ENCODE peak calls at places on chromosome 9, in ten cellular contexts. I is endothelial cell of umbilical vein, G is H9, U is heart left ventricle, W is mesenchymal stem cell, H is body of pancreas, O is lower lobe of right lung, J is colonic mucosa, Q is fibroblast of lung, E is heart right ventricle. T is an unnamed sample. For H3K9me3, the result is how much of the 10 kb centered on the place peaks cover.

GRCh38 chr9:95852059-95853032 is 23.1 kb upstream of the ERCC6L2 start:
- DNase-seq in I (peak), G (no peak), U (no peak), W (peak), H (no peak), O (no peak), J (no peak), Q (peak), E (no peak), T (no peak)

GRCh38 chr9:129624168-129624759 is 1.7 kb upstream of the NTMT1 start:
- DNase-seq in I (peak), G (peak), U (no peak), W (peak), H (peak), O (no peak), J (peak), Q (no peak), E (no peak), T (no peak)

GRCh38 chr9:132410642-132411041 is 631 bp downstream of the CFAP77 start:
- DNase-seq in I (no peak), G (no peak), U (no peak), W (no peak), H (no peak), O (no peak), J (no peak), Q (no peak), E (no peak), T (no peak)

GRCh38 chr9:93196095-93197055 is 12.4 kb downstream of the WNK2 start:
- DNase-seq in I (no peak), G (no peak), U (peak), W (no peak), H (no peak), O (peak), J (peak), Q (no peak), E (no peak), T (no peak)

GRCh38 chr9:4517274-4517673 is 27.0 kb downstream of the SLC1A1 start:
- DNase-seq in I (no peak), G (no peak), U (no peak), W (no peak), H (no peak), O (no peak), J (no peak), Q (peak), E (no peak), T (no peak)

GRCh38 chr9:84711936-84712335 is 42.4 kb downstream of the NTRK2 start:
- DNase-seq in I (no peak), G (no peak), U (no peak), W (peak), H (peak), O (no peak), J (no peak), Q (peak), E (peak), T (no peak)

GRCh38 chr9:111178361-111179043 is 140.2 kb upstream of the LPAR1 start:
- DNase-seq in I (peak), G (no peak), U (no peak), W (peak), H (no peak), O (no peak), J (no peak), Q (peak), E (no peak), T (no peak)

GRCh38 chr9:73782166-73782565 is 630.5 kb downstream of the ANXA1 start:
- DNase-seq in I (no peak), G (no peak), U (no peak), W (peak), H (no peak), O (no peak), J (no peak), Q (peak), E (no peak), T (no peak)

GRCh38 chr9:93096131-93096802 is at the start of gene CARD19:
- DNase-seq in I (no peak), G (no peak), U (peak), W (peak), H (peak), O (peak), J (peak), Q (peak), E (peak), T (peak)

GRCh38 chr9:124122813-124123462 is 111.4 kb downstream of the LHX2 start:
- DNase-seq in I (peak), G (no peak), U (no peak), W (no peak), H (no peak), O (no peak), J (no peak), Q (no peak), E (no peak), T (no peak)

GRCh38 chr9:38337095-38337494 is 55.4 kb upstream of the ALDH1B1 start:
- DNase-seq in I (no peak), G (no peak), U (no peak), W (no peak), H (no peak), O (no peak), J (no peak), Q (no peak), E (no peak), T (peak)

GRCh38 chr9:70262384-70262783 is 3.6 kb downstream of the SMC5 start:
- DNase-seq in I (no peak), G (no peak), U (no peak), W (no peak), H (no peak), O (no peak), J (no peak), Q (no peak), E (no peak), T (no peak)

GRCh38 chr9:95722141-95722540 is 153.3 kb upstream of the ERCC6L2 start:
- DNase-seq in I (no peak), G (no peak), U (no peak), W (no peak), H (no peak), O (no peak), J (no peak), Q (no peak), E (no peak), T (no peak)

GRCh38 chr9:88733651-88734470 is 198.9 kb downstream of the NXNL2 start:
- DNase-seq in I (peak), G (no peak), U (peak), W (peak), H (peak), O (no peak), J (no peak), Q (peak), E (peak), T (no peak)

GRCh38 chr9:88730780-88731179 is 195.8 kb downstream of the NXNL2 start:
- DNase-seq in I (no peak), G (no peak), U (no peak), W (no peak), H (no peak), O (no peak), J (no peak), Q (no peak), E (no peak), T (no peak)

GRCh38 chr9:88737031-88737430 is 202.1 kb downstream of the NXNL2 start:
- DNase-seq in I (no peak), G (no peak), U (no peak), W (no peak), H (no peak), O (no peak), J (no peak), Q (peak), E (no peak), T (no peak)

GRCh38 chr9:88736136-88736637 is 201.2 kb downstream of the NXNL2 start:
- DNase-seq in I (no peak), G (no peak), U (no peak), W (no peak), H (no peak), O (no peak), J (no peak), Q (no peak), E (no peak), T (no peak)

GRCh38 chr9:88732128-88732527 is 197.2 kb downstream of the NXNL2 start:
- DNase-seq in I (peak), G (no peak), U (no peak), W (peak), H (no peak), O (no peak), J (no peak), Q (peak), E (peak), T (no peak)
- H3K27ac ChIP-seq in I (peak), G (no peak), U (peak), W (no peak), H (no peak), O (no peak), J (no peak), Q (no peak), E (no peak), T (peak)

DNA sequence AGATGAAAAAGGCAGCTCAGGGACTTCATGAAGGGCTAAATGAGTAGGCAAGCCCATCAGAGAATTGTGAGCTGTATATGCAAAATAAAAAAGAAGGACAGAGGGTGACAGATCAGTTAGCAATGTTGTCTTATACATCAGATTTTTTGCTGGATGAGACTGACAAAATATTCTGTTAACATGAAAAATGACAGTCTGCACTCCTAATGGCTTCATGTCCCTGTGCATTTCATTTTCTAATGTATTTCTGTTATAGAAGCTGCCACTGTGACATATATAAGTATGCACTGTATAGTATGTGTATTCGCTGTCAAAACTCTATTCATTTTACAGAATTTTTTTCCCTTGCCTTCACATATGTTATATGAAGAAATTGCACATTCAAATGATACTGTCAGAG is 559.5 kb downstream of the DMRTA1 start:
- DNase-seq in I (no peak), G (no peak), U (no peak), W (no peak), H (no peak), O (no peak), J (no peak), Q (no peak), E (no peak), T (no peak)
- H3K9me3 ChIP-seq in I (under half), G (under half), U (under half), W (under half), H (under half), O (under half), J (under half), Q (under half), E (under half), T (under half)

DNA sequence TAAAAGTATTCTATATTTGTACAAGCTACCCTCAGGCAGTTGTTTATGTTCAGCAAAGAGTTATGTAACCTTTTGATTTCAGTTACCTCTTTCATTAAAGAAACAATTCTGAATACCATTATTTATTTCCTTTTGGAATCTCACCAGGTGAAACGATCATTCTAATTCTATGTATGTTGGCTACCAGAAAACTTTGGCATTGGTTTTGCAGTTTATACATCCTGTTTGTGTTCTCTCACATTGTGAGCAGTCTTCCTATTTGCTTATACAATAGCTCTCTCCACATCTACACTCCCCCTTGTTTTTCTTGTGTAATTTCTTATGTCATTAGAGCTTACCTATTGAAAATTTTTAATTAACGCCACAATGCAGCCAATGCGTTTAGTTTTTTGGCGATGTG is 276.0 kb upstream of the MPDZ start:
- DNase-seq in I (peak), G (no peak), U (no peak), W (no peak), H (no peak), O (no peak), J (no peak), Q (no peak), E (no peak), T (no peak)
- H3K27ac ChIP-seq in I (no peak), G (no peak), U (no peak), W (no peak), H (no peak), O (no peak), J (no peak), Q (no peak), E (no peak), T (no peak)

GRCh38 chr9:82346040-82346439 is 357.5 kb downstream of the SPATA31D1 start:
- DNase-seq in I (no peak), G (no peak), U (no peak), W (no peak), H (no peak), O (no peak), J (no peak), Q (no peak), E (no peak), T (no peak)
- H3K9me3 ChIP-seq in I (under half), G (under half), U (under half), W (under half), H (under half), O (under half), J (under half), Q (under half), E (under half), T (under half)

DNA sequence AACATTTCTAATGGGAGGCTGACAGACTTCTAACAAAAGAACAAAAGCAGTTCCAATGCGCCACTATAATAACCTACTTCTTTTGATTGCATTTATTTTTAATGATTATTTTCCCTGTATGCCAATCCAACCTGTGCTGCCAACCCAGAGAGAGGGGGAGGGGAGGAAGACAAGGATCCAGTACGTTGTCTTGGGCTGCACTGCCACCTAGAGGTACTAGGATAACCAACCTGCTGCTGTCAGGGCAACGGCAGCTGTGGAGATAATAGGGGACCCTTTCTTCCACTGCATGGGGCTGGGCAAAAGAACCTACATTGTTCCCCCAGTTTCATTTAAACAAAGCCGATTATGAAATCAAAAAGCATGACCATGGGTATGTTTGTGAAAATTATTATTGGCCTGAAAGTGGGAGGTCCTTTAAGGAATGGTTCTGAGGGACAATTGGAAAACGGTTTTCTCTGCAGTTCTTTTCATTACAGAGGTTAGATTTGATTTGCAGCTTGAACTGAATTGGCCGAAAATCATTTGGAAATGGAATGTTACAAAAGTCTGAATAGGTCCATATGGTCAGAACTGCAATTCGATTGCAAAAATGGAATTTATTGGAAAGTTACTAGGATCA is 101.3 kb downstream of the RASEF start:
- DNase-seq in I (peak), G (peak), U (peak), W (peak), H (peak), O (peak), J (peak), Q (peak), E (peak), T (no peak)
- H3K27ac ChIP-seq in I (no peak), G (no peak), U (no peak), W (no peak), H (no peak), O (no peak), J (no peak), Q (no peak), E (no peak), T (no peak)

T was measured in ascending aorta.